ENCODE peak calls at places on chromosomes 3 and 15, in eight cellular contexts. T, U, G, J, N, O, Z and C are unnamed samples. For H3K4me1, the result is how much of the 10 kb centered on the place peaks cover.

GRCh38 chr3:141122455-141123030 is 71.4 kb downstream of the SPSB4 start:
- DNase-seq in T (peak), U (no peak), G (no peak), J (no peak), N (no peak), O (no peak), Z (no peak), C (no peak)

GRCh38 chr3:147191795-147192385 is 214.5 kb downstream of the ZIC4 start:
- DNase-seq in T (peak), U (peak), G (peak), J (no peak), N (peak), O (no peak), Z (no peak), C (no peak)

GRCh38 chr3:116139607-116140006 is 305.7 kb downstream of the LSAMP start:
- DNase-seq in T (no peak), U (no peak), G (peak), J (no peak), N (no peak), O (no peak), Z (no peak), C (no peak)

GRCh38 chr3:55369491-55369890 is 117.6 kb downstream of the WNT5A start:
- DNase-seq in T (no peak), U (no peak), G (no peak), J (no peak), N (no peak), O (no peak), Z (no peak), C (no peak)

GRCh38 chr3:73484656-73485248 is 140.0 kb downstream of the PDZRN3 start:
- DNase-seq in T (peak), U (peak), G (no peak), J (no peak), N (no peak), O (no peak), Z (no peak), C (no peak)

GRCh38 chr3:120438971-120439370 is 11.8 kb downstream of the FSTL1 start:
- DNase-seq in T (no peak), U (no peak), G (peak), J (peak), N (peak), O (peak), Z (peak), C (peak)

GRCh38 chr15:79068790-79069189 is 21.8 kb downstream of the RASGRF1 start:
- DNase-seq in T (no peak), U (no peak), G (no peak), J (no peak), N (no peak), O (no peak), Z (no peak), C (no peak)

GRCh38 chr15:97235285-97235985 is 725.1 kb upstream of the ARRDC4 start:
- DNase-seq in T (peak), U (peak), G (peak), J (no peak), N (peak), O (peak), Z (peak), C (no peak)

GRCh38 chr15:33735637-33736247 is 232.6 kb upstream of the CHRM5 start:
- DNase-seq in T (peak), U (peak), G (peak), J (no peak), N (no peak), O (no peak), Z (no peak), C (no peak)

GRCh38 chr3:178443634-178444033 is 92.6 kb upstream of the KCNMB2 start:
- DNase-seq in T (no peak), U (no peak), G (no peak), J (no peak), N (no peak), O (no peak), Z (no peak), C (no peak)

GRCh38 chr15:31606261-31606669 is 279.6 kb downstream of the KLF13 start:
- DNase-seq in T (no peak), U (no peak), G (peak), J (no peak), N (no peak), O (no peak), Z (no peak), C (no peak)

GRCh38 chr3:52330194-52330805 is 14.2 kb downstream of the DNAH1 start:
- DNase-seq in T (no peak), U (no peak), G (no peak), J (no peak), N (no peak), O (no peak), Z (no peak), C (no peak)

GRCh38 chr3:144162042-144162441 is 190.4 kb downstream of the DIPK2A start:
- DNase-seq in T (no peak), U (no peak), G (peak), J (no peak), N (no peak), O (no peak), Z (no peak), C (no peak)

GRCh38 chr3:43531835-43532234 is 90.0 kb downstream of the ANO10 start:
- DNase-seq in T (no peak), U (no peak), G (peak), J (no peak), N (no peak), O (no peak), Z (no peak), C (no peak)

GRCh38 chr15:74374648-74375302 is 7.3 kb upstream of the CYP11A1 start:
- DNase-seq in T (no peak), U (peak), G (no peak), J (no peak), N (no peak), O (no peak), Z (no peak), C (no peak)

GRCh38 chr3:123352134-123352554 is 96.7 kb downstream of the ADCY5 start:
- DNase-seq in T (no peak), U (no peak), G (no peak), J (peak), N (no peak), O (no peak), Z (peak), C (peak)

GRCh38 chr3:64974401-64974800 is 286.6 kb upstream of the ADAMTS9 start:
- DNase-seq in T (no peak), U (no peak), G (no peak), J (no peak), N (no peak), O (no peak), Z (no peak), C (no peak)

GRCh38 chr3:100335137-100335833 is 728 bp downstream of the NIT2 start:
- DNase-seq in T (peak), U (peak), G (no peak), J (no peak), N (peak), O (peak), Z (no peak), C (no peak)

GRCh38 chr15:72161351-72162132 is 36.0 kb downstream of the GRAMD2A start:
- DNase-seq in T (no peak), U (no peak), G (no peak), J (no peak), N (no peak), O (no peak), Z (no peak), C (no peak)
- H3K4me1 ChIP-seq in T (under half), U (under half), G (under half), J (under half), N (under half), O (under half), Z (under half), C (under half)

GRCh38 chr3:125001557-125002413 is 54.0 kb downstream of the HEG1 start:
- DNase-seq in T (no peak), U (no peak), G (no peak), J (no peak), N (no peak), O (no peak), Z (no peak), C (no peak)

GRCh38 chr3:124999317-124999716 is 56.5 kb downstream of the HEG1 start:
- DNase-seq in T (no peak), U (no peak), G (no peak), J (no peak), N (no peak), O (no peak), Z (no peak), C (no peak)

GRCh38 chr3:124998247-124998630 is 57.6 kb downstream of the HEG1 start:
- DNase-seq in T (no peak), U (no peak), G (no peak), J (no peak), N (no peak), O (no peak), Z (no peak), C (no peak)

GRCh38 chr3:125000661-125001060 is 55.1 kb downstream of the HEG1 start:
- DNase-seq in T (no peak), U (no peak), G (no peak), J (no peak), N (no peak), O (no peak), Z (no peak), C (no peak)

DNA sequence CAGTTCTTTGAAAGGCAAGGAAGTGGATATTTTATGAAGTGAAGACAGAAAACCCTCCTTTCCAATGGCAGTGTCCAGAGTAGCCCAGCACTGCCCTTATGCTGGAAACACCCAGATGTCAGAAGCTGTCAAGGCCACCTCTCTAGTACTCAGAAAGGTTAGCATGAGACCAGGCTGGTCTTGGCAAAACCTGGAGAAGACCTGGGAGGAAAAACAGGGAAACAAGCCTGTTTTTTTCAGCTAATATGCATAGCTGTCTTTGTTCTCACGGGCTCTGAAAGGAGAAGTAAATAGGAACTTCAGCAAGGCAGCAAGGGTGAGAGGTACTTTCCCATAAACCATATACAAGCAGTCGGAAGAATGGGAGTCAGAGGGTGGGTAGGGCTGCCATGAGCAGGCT is 55.9 kb downstream of the HEG1 start:
- DNase-seq in T (no peak), U (no peak), G (no peak), J (no peak), N (no peak), O (no peak), Z (no peak), C (no peak)
- H3K27ac ChIP-seq in T (no peak), U (peak), G (no peak), J (no peak), N (no peak), O (no peak), Z (peak), C (no peak)

GRCh38 chr15:85401108-85401765 is 20.8 kb downstream of the AKAP13 start:
- DNase-seq in T (no peak), U (no peak), G (no peak), J (no peak), N (no peak), O (no peak), Z (no peak), C (no peak)
- H3K4me1 ChIP-seq in T (under half), U (under half), G (under half), J (under half), N (under half), O (under half), Z (half or more), C (under half)

GRCh38 chr15:99477745-99478525 is 87.8 kb upstream of the MEF2A start:
- DNase-seq in T (no peak), U (no peak), G (no peak), J (no peak), N (no peak), O (no peak), Z (no peak), C (no peak)
- H3K27ac ChIP-seq in T (no peak), U (no peak), G (peak), J (no peak), N (no peak), O (no peak), Z (peak), C (no peak)